ENCODE peak calls at places on chromosomes 7 and 10, in five cellular contexts. One of them, this sample, is unnamed.

GRCh38 chr10:74289956-74290355 is 138.9 kb downstream of the ADK start:
- DNase-seq in DMS 273 treated with DMSO at 0.1 percent for 48 hours: no peak
- DNase-seq in Panc1: no peak
- DNase-seq in AG08395: no peak
- DNase-seq in NCI-H748 treated with DMSO at 0.1 percent for 48 hours: no peak
- DNase-seq in this sample: no peak

GRCh38 chr10:60291354-60291930 is 98.2 kb downstream of the ANK3 start:
- DNase-seq in DMS 273 treated with DMSO at 0.1 percent for 48 hours: no peak
- DNase-seq in Panc1: no peak
- DNase-seq in AG08395: no peak
- DNase-seq in NCI-H748 treated with DMSO at 0.1 percent for 48 hours: no peak
- DNase-seq in this sample: no peak

GRCh38 chr10:68139451-68140272 is 30.4 kb downstream of the MYPN start:
- DNase-seq in DMS 273 treated with DMSO at 0.1 percent for 48 hours: no peak
- DNase-seq in Panc1: no peak
- DNase-seq in AG08395: no peak
- DNase-seq in NCI-H748 treated with DMSO at 0.1 percent for 48 hours: no peak
- DNase-seq in this sample: no peak

GRCh38 chr7:34165927-34166550 is 260.7 kb downstream of the BMPER start:
- DNase-seq in DMS 273 treated with DMSO at 0.1 percent for 48 hours: peak; percentile 38
- DNase-seq in Panc1: no peak
- DNase-seq in AG08395: peak; percentile 44
- DNase-seq in NCI-H748 treated with DMSO at 0.1 percent for 48 hours: no peak
- DNase-seq in this sample: peak; percentile 10

GRCh38 chr10:32971536-32972091 is 13.6 kb upstream of the ITGB1 start:
- DNase-seq in DMS 273 treated with DMSO at 0.1 percent for 48 hours: no peak
- DNase-seq in Panc1: no peak
- DNase-seq in AG08395: no peak
- DNase-seq in NCI-H748 treated with DMSO at 0.1 percent for 48 hours: no peak
- DNase-seq in this sample: no peak

GRCh38 chr10:68096913-68097509 is 12.3 kb upstream of the MYPN start:
- DNase-seq in DMS 273 treated with DMSO at 0.1 percent for 48 hours: peak; percentile 54
- DNase-seq in Panc1: peak; percentile 96
- DNase-seq in AG08395: peak; percentile 80
- DNase-seq in NCI-H748 treated with DMSO at 0.1 percent for 48 hours: no peak
- DNase-seq in this sample: peak; percentile 3

GRCh38 chr10:97607076-97607635 is 17.6 kb downstream of the C10orf62 start:
- DNase-seq in DMS 273 treated with DMSO at 0.1 percent for 48 hours: no peak
- DNase-seq in Panc1: no peak
- DNase-seq in AG08395: no peak
- DNase-seq in NCI-H748 treated with DMSO at 0.1 percent for 48 hours: no peak
- DNase-seq in this sample: no peak

GRCh38 chr10:59240581-59241183 is 64.2 kb downstream of the PHYHIPL start:
- DNase-seq in DMS 273 treated with DMSO at 0.1 percent for 48 hours: no peak
- DNase-seq in Panc1: no peak
- DNase-seq in AG08395: peak; percentile 31
- DNase-seq in NCI-H748 treated with DMSO at 0.1 percent for 48 hours: peak; percentile 16
- DNase-seq in this sample: peak; percentile 41

GRCh38 chr10:12251581-12251980 is 55.6 kb downstream of the CDC123 start:
- DNase-seq in DMS 273 treated with DMSO at 0.1 percent for 48 hours: no peak
- DNase-seq in Panc1: no peak
- DNase-seq in AG08395: no peak
- DNase-seq in NCI-H748 treated with DMSO at 0.1 percent for 48 hours: no peak
- DNase-seq in this sample: no peak

GRCh38 chr7:69603351-69603750 is 5.1 kb downstream of the AUTS2 start:
- DNase-seq in DMS 273 treated with DMSO at 0.1 percent for 48 hours: no peak
- DNase-seq in Panc1: no peak
- DNase-seq in AG08395: no peak
- DNase-seq in NCI-H748 treated with DMSO at 0.1 percent for 48 hours: no peak
- DNase-seq in this sample: no peak

GRCh38 chr7:90957883-90958282 is 306.4 kb upstream of the FZD1 start:
- DNase-seq in DMS 273 treated with DMSO at 0.1 percent for 48 hours: no peak
- DNase-seq in Panc1: no peak
- DNase-seq in AG08395: no peak
- DNase-seq in NCI-H748 treated with DMSO at 0.1 percent for 48 hours: no peak
- DNase-seq in this sample: peak; percentile 62

GRCh38 chr7:74586258-74587200 is 71.0 kb upstream of the GTF2I start:
- DNase-seq in DMS 273 treated with DMSO at 0.1 percent for 48 hours: no peak
- DNase-seq in Panc1: no peak
- DNase-seq in AG08395: no peak
- DNase-seq in NCI-H748 treated with DMSO at 0.1 percent for 48 hours: no peak
- DNase-seq in this sample: no peak

GRCh38 chr7:985915-986741 is 3.1 kb downstream of the CYP2W1 start:
- DNase-seq in DMS 273 treated with DMSO at 0.1 percent for 48 hours: peak; percentile 54
- DNase-seq in Panc1: no peak
- DNase-seq in AG08395: peak; percentile 39
- DNase-seq in NCI-H748 treated with DMSO at 0.1 percent for 48 hours: no peak
- DNase-seq in this sample: no peak

GRCh38 chr7:106344861-106345260 is 60.1 kb upstream of the NAMPT start:
- DNase-seq in DMS 273 treated with DMSO at 0.1 percent for 48 hours: no peak
- DNase-seq in Panc1: no peak
- DNase-seq in AG08395: no peak
- DNase-seq in NCI-H748 treated with DMSO at 0.1 percent for 48 hours: no peak
- DNase-seq in this sample: no peak

GRCh38 chr10:88991900-88992237 is 1.3 kb downstream of the FAS start:
- DNase-seq in DMS 273 treated with DMSO at 0.1 percent for 48 hours: no peak
- DNase-seq in Panc1: no peak
- DNase-seq in AG08395: no peak
- DNase-seq in NCI-H748 treated with DMSO at 0.1 percent for 48 hours: no peak
- DNase-seq in this sample: no peak

GRCh38 chr10:71132321-71132810 is 80.0 kb upstream of the UNC5B start:
- DNase-seq in DMS 273 treated with DMSO at 0.1 percent for 48 hours: no peak
- DNase-seq in Panc1: no peak
- DNase-seq in AG08395: no peak
- DNase-seq in NCI-H748 treated with DMSO at 0.1 percent for 48 hours: no peak
- DNase-seq in this sample: no peak

GRCh38 chr7:919924-920341 is 34.5 kb downstream of the ADAP1 start:
- DNase-seq in DMS 273 treated with DMSO at 0.1 percent for 48 hours: no peak
- DNase-seq in Panc1: no peak
- DNase-seq in AG08395: no peak
- DNase-seq in NCI-H748 treated with DMSO at 0.1 percent for 48 hours: no peak
- DNase-seq in this sample: no peak

GRCh38 chr10:133379152-133379800 is at the start of gene PAOX:
- DNase-seq in DMS 273 treated with DMSO at 0.1 percent for 48 hours: no peak
- DNase-seq in Panc1: no peak
- DNase-seq in AG08395: peak; percentile 87
- DNase-seq in NCI-H748 treated with DMSO at 0.1 percent for 48 hours: peak; percentile 7
- DNase-seq in this sample: no peak

GRCh38 chr10:101162677-101163076 is 31.6 kb downstream of the TLX1 start:
- DNase-seq in DMS 273 treated with DMSO at 0.1 percent for 48 hours: no peak
- DNase-seq in Panc1: no peak
- DNase-seq in AG08395: no peak
- DNase-seq in NCI-H748 treated with DMSO at 0.1 percent for 48 hours: no peak
- DNase-seq in this sample: no peak

GRCh38 chr7:158555034-158555520 is 32.5 kb downstream of the PTPRN2 start:
- DNase-seq in DMS 273 treated with DMSO at 0.1 percent for 48 hours: no peak
- DNase-seq in Panc1: no peak
- DNase-seq in AG08395: no peak
- DNase-seq in NCI-H748 treated with DMSO at 0.1 percent for 48 hours: no peak
- DNase-seq in this sample: no peak

GRCh38 chr10:48364659-48365405 is 58.4 kb downstream of the MAPK8 start:
- DNase-seq in DMS 273 treated with DMSO at 0.1 percent for 48 hours: no peak
- DNase-seq in Panc1: no peak
- DNase-seq in AG08395: no peak
- DNase-seq in NCI-H748 treated with DMSO at 0.1 percent for 48 hours: peak; percentile 76
- DNase-seq in this sample: no peak

GRCh38 chr7:104804696-104805095 is 209.3 kb upstream of the KMT2E start:
- DNase-seq in DMS 273 treated with DMSO at 0.1 percent for 48 hours: no peak
- DNase-seq in Panc1: no peak
- DNase-seq in AG08395: no peak
- DNase-seq in NCI-H748 treated with DMSO at 0.1 percent for 48 hours: no peak
- DNase-seq in this sample: no peak

GRCh38 chr10:1549591-1550290 is 187.6 kb downstream of the ADARB2 start:
- DNase-seq in DMS 273 treated with DMSO at 0.1 percent for 48 hours: no peak
- DNase-seq in Panc1: no peak
- DNase-seq in AG08395: no peak
- DNase-seq in NCI-H748 treated with DMSO at 0.1 percent for 48 hours: peak; percentile 72
- DNase-seq in this sample: no peak

GRCh38 chr10:44926771-44927751 is 15.9 kb downstream of the TMEM72 start:
- DNase-seq in DMS 273 treated with DMSO at 0.1 percent for 48 hours: no peak
- DNase-seq in Panc1: no peak
- DNase-seq in AG08395: no peak
- DNase-seq in NCI-H748 treated with DMSO at 0.1 percent for 48 hours: no peak
- DNase-seq in this sample: no peak

GRCh38 chr7:157464111-157464970 is 127.5 kb downstream of the DNAJB6 start:
- DNase-seq in DMS 273 treated with DMSO at 0.1 percent for 48 hours: no peak
- DNase-seq in Panc1: no peak
- DNase-seq in AG08395: no peak
- DNase-seq in NCI-H748 treated with DMSO at 0.1 percent for 48 hours: no peak
- DNase-seq in this sample: no peak

GRCh38 chr7:44261239-44261638 is 60.5 kb downstream of the YKT6 start:
- DNase-seq in DMS 273 treated with DMSO at 0.1 percent for 48 hours: peak; percentile 52
- DNase-seq in Panc1: no peak
- DNase-seq in AG08395: no peak
- DNase-seq in NCI-H748 treated with DMSO at 0.1 percent for 48 hours: no peak
- DNase-seq in this sample: no peak

GRCh38 chr10:130017631-130018022 is 53.6 kb upstream of the EBF3 start:
- DNase-seq in DMS 273 treated with DMSO at 0.1 percent for 48 hours: no peak
- DNase-seq in Panc1: no peak
- DNase-seq in AG08395: no peak
- DNase-seq in NCI-H748 treated with DMSO at 0.1 percent for 48 hours: no peak
- DNase-seq in this sample: no peak

GRCh38 chr7:44761207-44762161 is 12.8 kb downstream of the ZMIZ2 start:
- DNase-seq in DMS 273 treated with DMSO at 0.1 percent for 48 hours: no peak
- DNase-seq in Panc1: no peak
- DNase-seq in AG08395: peak; percentile 90
- DNase-seq in NCI-H748 treated with DMSO at 0.1 percent for 48 hours: no peak
- DNase-seq in this sample: no peak

GRCh38 chr7:93890464-93891068 is at the start of gene TFPI2:
- DNase-seq in DMS 273 treated with DMSO at 0.1 percent for 48 hours: no peak
- DNase-seq in Panc1: no peak
- DNase-seq in AG08395: peak; percentile 29
- DNase-seq in NCI-H748 treated with DMSO at 0.1 percent for 48 hours: no peak
- DNase-seq in this sample: no peak

GRCh38 chr10:61643316-61643751 is 19.4 kb upstream of the CABCOCO1 start:
- DNase-seq in DMS 273 treated with DMSO at 0.1 percent for 48 hours: no peak
- DNase-seq in Panc1: no peak
- DNase-seq in AG08395: peak; percentile 20
- DNase-seq in NCI-H748 treated with DMSO at 0.1 percent for 48 hours: peak; percentile 84
- DNase-seq in this sample: peak; percentile 10

GRCh38 chr7:41809487-41810257 is 106.8 kb upstream of the INHBA start:
- DNase-seq in DMS 273 treated with DMSO at 0.1 percent for 48 hours: no peak
- DNase-seq in Panc1: no peak
- DNase-seq in AG08395: peak; percentile 49
- DNase-seq in NCI-H748 treated with DMSO at 0.1 percent for 48 hours: no peak
- DNase-seq in this sample: no peak

GRCh38 chr10:7950981-7951847 is 103.3 kb upstream of the GATA3 start:
- DNase-seq in DMS 273 treated with DMSO at 0.1 percent for 48 hours: no peak
- DNase-seq in Panc1: no peak
- DNase-seq in AG08395: peak; percentile 43
- DNase-seq in NCI-H748 treated with DMSO at 0.1 percent for 48 hours: no peak
- DNase-seq in this sample: no peak